ENCODE peak calls at places on chromosomes 11 and 22, in four cellular contexts. R is A549, X is RWPE2, F is aorta. H is an unnamed sample.
A peak's percentile ranks its signal among the peaks of the same experiment; 100 is the strongest.

GRCh38 chr11:62427630-62428233 is 8.9 kb downstream of the SCGB1A1 start:
- ATAC-seq in F (no peak), R (no peak), X (peak; percentile 14), H (no peak)

GRCh38 chr11:60378359-60378758 is at the start of gene MS4A7:
- ATAC-seq in F (peak; percentile 38), X (no peak), R (no peak), H (peak; percentile 68)

GRCh38 chr11:118679483-118679882 is at the start of gene TREH:
- ATAC-seq in R (no peak), F (peak; percentile 19), X (no peak), H (peak; percentile 63)

GRCh38 chr11:132943325-132943736 is 589.0 kb downstream of the OPCML start:
- ATAC-seq in R (no peak), X (no peak), F (no peak), H (no peak)

GRCh38 chr22:24937114-24937513 is 9.4 kb downstream of the LHFPL7 start:
- ATAC-seq in F (no peak), X (peak; percentile 78), R (peak; percentile 89), H (peak; percentile 48)

GRCh38 chr22:40534379-40535188 is 101.9 kb downstream of the MRTFA start:
- ATAC-seq in R (peak; percentile 81), X (peak; percentile 81), F (peak; percentile 57), H (no peak)

GRCh38 chr11:126917531-126918204 is 82.9 kb downstream of the KIRREL3 start:
- ATAC-seq in R (peak; percentile 97), F (no peak), X (peak; percentile 91), H (peak; percentile 57)

GRCh38 chr11:9573775-9574555 is 495 bp downstream of the WEE1 start:
- ATAC-seq in R (peak; percentile 39), F (no peak), X (no peak), H (no peak)

GRCh38 chr11:72216638-72217037 is at the start of gene FOLR2:
- ATAC-seq in F (no peak), X (no peak), R (no peak), H (no peak)

GRCh38 chr22:32754413-32755041 is 47.0 kb upstream of the TIMP3 start:
- ATAC-seq in F (peak; percentile 61), R (no peak), X (peak; percentile 59), H (no peak)

GRCh38 chr22:17786435-17787158 is 12.3 kb upstream of the BID start:
- ATAC-seq in F (peak; percentile 60), X (peak; percentile 52), R (no peak), H (peak; percentile 54)

H was measured in esophagus mucosa.